ENCODE peak calls at places on chromosome 22, in six cellular contexts. X is lower lobe of right lung, J is transverse colon, P is heart left ventricle, D is psoas muscle, Z is astrocyte. W is an unnamed sample.

GRCh38 chr22:25564979-25565677 is 653 bp downstream of the GRK3 start:
- DNase-seq in X (peak; percentile 61), J (peak; percentile 17), P (peak; percentile 38), D (peak; percentile 33), Z (no peak), W (peak; percentile 30)

GRCh38 chr22:48803171-48803992 is 1024.3 kb downstream of the BRD1 start:
- DNase-seq in X (no peak), J (no peak), P (no peak), D (no peak), Z (no peak), W (no peak)

GRCh38 chr22:35705141-35705540 is 12.5 kb upstream of the APOL5 start:
- DNase-seq in X (no peak), J (no peak), P (no peak), D (no peak), Z (peak; percentile 79), W (no peak)

GRCh38 chr22:23862103-23862502 is 4.4 kb downstream of the SLC2A11 start:
- DNase-seq in X (peak; percentile 42), J (no peak), P (no peak), D (no peak), Z (no peak), W (no peak)

GRCh38 chr22:49906799-49907290 is 11.4 kb downstream of the ALG12 start:
- DNase-seq in X (no peak), J (no peak), P (no peak), D (no peak), Z (no peak), W (no peak)

GRCh38 chr22:21865041-21865440 is 2.4 kb downstream of the MAPK1 start:
- DNase-seq in X (no peak), J (no peak), P (peak; percentile 59), D (peak; percentile 49), Z (peak; percentile 85), W (peak; percentile 75)

GRCh38 chr22:24736526-24737050 is 37.9 kb downstream of the PIWIL3 start:
- DNase-seq in X (no peak), J (no peak), P (no peak), D (no peak), Z (no peak), W (no peak)

GRCh38 chr22:17969732-17970131 is 54.6 kb downstream of the MICAL3 start:
- DNase-seq in X (no peak), J (no peak), P (peak; percentile 85), D (peak; percentile 31), Z (peak; percentile 97), W (no peak)

GRCh38 chr22:49203863-49204598 is 623.6 kb downstream of the BRD1 start:
- DNase-seq in X (no peak), J (no peak), P (no peak), D (no peak), Z (no peak), W (peak; percentile 11)

GRCh38 chr22:20777420-20778177 is 3.7 kb downstream of the SERPIND1 start:
- DNase-seq in X (no peak), J (peak; percentile 16), P (peak; percentile 43), D (no peak), Z (peak; percentile 87), W (no peak)

GRCh38 chr22:37181681-37182080 is 6.4 kb downstream of the C1QTNF6 start:
- DNase-seq in X (no peak), J (no peak), P (peak; percentile 1), D (no peak), Z (no peak), W (no peak)

GRCh38 chr22:28742562-28742962 is 723 bp downstream of the HSCB start:
- DNase-seq in X (no peak), J (no peak), P (no peak), D (no peak), Z (no peak), W (no peak)

GRCh38 chr22:29121124-29121523 is 48.3 kb downstream of the KREMEN1 start:
- DNase-seq in X (no peak), J (no peak), P (no peak), D (no peak), Z (no peak), W (no peak)

GRCh38 chr22:42439821-42440674 is 7.8 kb upstream of the NFAM1 start:
- DNase-seq in X (peak; percentile 74), J (no peak), P (no peak), D (peak; percentile 47), Z (peak; percentile 12), W (peak; percentile 45)
- H3K4me3 ChIP-seq in X (peak overlapping the region; percentile 9), J (no peak overlapping the region), P (peak overlapping the region; percentile 3), D (peak overlapping the region; percentile 6), Z (peak overlapping the region; percentile 10), W (no peak overlapping the region)

GRCh38 chr22:31248138-31248745 is 36.1 kb downstream of the LIMK2 start:
- DNase-seq in X (peak; percentile 82), J (peak; percentile 52), P (peak; percentile 80), D (peak; percentile 77), Z (peak; percentile 94), W (peak; percentile 78)
- H3K4me1 ChIP-seq in X (peaks cover 54% of the 10 kb centered on the region), J (peaks cover 52% of the 10 kb centered on the region), P (peaks cover 53% of the 10 kb centered on the region), D (peaks cover 43% of the 10 kb centered on the region), Z (peaks cover 53% of the 10 kb centered on the region), W (peaks cover 30% of the 10 kb centered on the region)

GRCh38 chr22:39306456-39307361 is 12.7 kb downstream of the RPL3 start:
- DNase-seq in X (peak; percentile 67), J (peak; percentile 45), P (no peak), D (no peak), Z (no peak), W (peak; percentile 54)
- TF ChIP-seq CTCF in X (peak; percentile 34), J (no peak), P (peak; percentile 21), D (peak; percentile 23), Z (no peak), W (no peak)

GRCh38 chr22:19691721-19692341 is 22.5 kb upstream of the SEPTIN5 start:
- DNase-seq in X (no peak), J (no peak), P (no peak), D (no peak), Z (peak; percentile 67), W (no peak)
- H3K4me3 ChIP-seq in X (no peak overlapping the region), J (no peak overlapping the region), P (peak overlapping the region; percentile 28), D (peak overlapping the region; percentile 25), Z (peak overlapping the region; percentile 44), W (peak overlapping the region; percentile 24)

GRCh38 chr22:40044870-40045834 is 50.4 kb downstream of the FAM83F start:
- DNase-seq in X (peak; percentile 73), J (peak; percentile 68), P (peak; percentile 60), D (peak; percentile 64), Z (peak; percentile 6), W (peak; percentile 77)

GRCh38 chr22:40044102-40044869 is 49.5 kb downstream of the FAM83F start:
- DNase-seq in X (peak; percentile 97), J (peak; percentile 98), P (peak; percentile 98), D (peak; percentile 97), Z (peak; percentile 99), W (peak; percentile 99)

GRCh38 chr22:40042312-40042711 is 47.6 kb downstream of the FAM83F start:
- DNase-seq in X (no peak), J (no peak), P (no peak), D (no peak), Z (no peak), W (no peak)

GRCh38 chr22:40043086-40043485 is 48.3 kb downstream of the FAM83F start:
- DNase-seq in X (no peak), J (peak; percentile 52), P (peak; percentile 43), D (peak; percentile 31), Z (no peak), W (no peak)

GRCh38 chr22:40043793-40044101 is 49.0 kb downstream of the FAM83F start:
- DNase-seq in X (no peak), J (no peak), P (no peak), D (no peak), Z (no peak), W (no peak)
- H3K4me1 ChIP-seq in X (peaks cover 51% of the 10 kb centered on the region), J (peaks cover 14% of the 10 kb centered on the region), P (peaks cover 48% of the 10 kb centered on the region), D (peaks cover 32% of the 10 kb centered on the region), Z (peaks cover 6% of the 10 kb centered on the region), W (peaks cover 8% of the 10 kb centered on the region)

GRCh38 chr22:31615481-31615840 is 46.6 kb downstream of the PISD start:
- DNase-seq in X (no peak), J (no peak), P (no peak), D (no peak), Z (no peak), W (no peak)

GRCh38 chr22:31614781-31615480 is 47.1 kb downstream of the PISD start:
- DNase-seq in X (no peak), J (no peak), P (no peak), D (no peak), Z (no peak), W (no peak)

GRCh38 chr22:31615940-31616314 is 46.1 kb downstream of the PISD start:
- DNase-seq in X (no peak), J (no peak), P (no peak), D (no peak), Z (no peak), W (no peak)

GRCh38 chr22:31618057-31618456 is 44.0 kb downstream of the PISD start:
- DNase-seq in X (no peak), J (no peak), P (no peak), D (no peak), Z (no peak), W (no peak)

DNA sequence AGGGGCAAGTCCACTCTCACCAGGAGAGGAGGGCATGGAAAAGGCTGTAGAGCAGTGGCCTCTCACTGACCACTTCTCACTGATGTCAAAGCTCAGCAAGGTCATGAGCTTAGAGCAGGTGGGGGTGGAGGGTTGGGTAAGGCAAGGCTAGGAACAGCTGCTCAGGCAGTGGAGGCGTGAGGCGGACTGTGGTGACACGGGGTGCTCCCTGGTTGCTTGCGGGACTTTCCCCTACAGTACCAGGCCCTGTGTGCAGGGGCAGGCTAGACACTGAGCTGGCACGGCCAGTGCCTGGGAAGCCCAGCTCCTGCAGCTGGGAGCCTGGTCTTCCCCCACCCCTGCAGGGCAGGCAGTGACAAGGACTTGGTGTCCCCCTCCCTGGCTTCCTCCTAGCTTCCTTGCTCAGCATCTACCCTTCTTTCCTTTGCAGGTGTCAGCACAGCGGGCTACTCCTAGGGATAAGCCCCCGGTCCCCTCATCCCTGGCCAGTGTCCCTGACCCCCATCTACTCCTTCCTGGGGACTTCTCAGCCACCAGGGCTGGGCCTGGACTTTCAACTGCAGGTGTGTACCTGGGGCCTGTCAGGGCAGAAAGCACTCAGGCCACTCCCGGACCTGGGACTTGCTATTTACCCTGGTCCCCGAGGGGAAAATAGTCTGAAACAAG is 45.6 kb downstream of the PISD start:
- DNase-seq in X (no peak), J (no peak), P (no peak), D (no peak), Z (no peak), W (no peak)
- TF ChIP-seq CTCF in X (no peak), J (no peak), P (no peak), D (no peak), Z (no peak), W (no peak)

GRCh38 chr22:27115410-27115809 is 458.0 kb downstream of the MIAT start:
- DNase-seq in X (no peak), J (no peak), P (no peak), D (no peak), Z (no peak), W (peak; percentile 3)

GRCh38 chr22:27114186-27114585 is 456.8 kb downstream of the MIAT start:
- DNase-seq in X (no peak), J (no peak), P (no peak), D (no peak), Z (no peak), W (peak; percentile 59)

GRCh38 chr22:27113211-27114030 is 456.0 kb downstream of the MIAT start:
- DNase-seq in X (no peak), J (peak; percentile 59), P (peak; percentile 79), D (peak; percentile 56), Z (peak; percentile 99), W (peak; percentile 90)

GRCh38 chr22:27115816-27116256 is 458.4 kb downstream of the MIAT start:
- DNase-seq in X (no peak), J (no peak), P (no peak), D (no peak), Z (peak; percentile 96), W (peak; percentile 7)

GRCh38 chr22:27116295-27116694 is 458.9 kb downstream of the MIAT start:
- DNase-seq in X (no peak), J (no peak), P (no peak), D (no peak), Z (peak; percentile 31), W (peak; percentile 4)
- H3K4me3 ChIP-seq in X (no peak overlapping the region), J (no peak overlapping the region), P (no peak overlapping the region), D (no peak overlapping the region), Z (no peak overlapping the region), W (no peak overlapping the region)

W was measured in tibial artery.